ENCODE peak calls at places on chromosomes 1 and 21, in four cellular contexts. O, W, M and Q are unnamed samples.
A peak's percentile ranks its signal among the peaks of the same experiment; 100 is the strongest.

GRCh38 chr1:239386453-239387303 is at the start of gene CHRM3:
- DNase-seq in M (no peak), O (no peak), W (no peak), Q (peak; percentile 64)

GRCh38 chr1:228005511-228006033 is 1.2 kb upstream of the WNT3A start:
- DNase-seq in M (no peak), O (no peak), W (no peak), Q (no peak)

GRCh38 chr1:218674280-218674773 is 329.2 kb downstream of the TGFB2 start:
- DNase-seq in W (no peak), O (peak; percentile 87), M (no peak), Q (peak; percentile 96)

GRCh38 chr21:44723177-44724131 is 12.1 kb upstream of the TSPEAR start:
- DNase-seq in W (no peak), M (no peak), O (no peak), Q (no peak)

GRCh38 chr1:22075718-22076117 is 23.2 kb downstream of the CDC42 start:
- DNase-seq in M (no peak), O (no peak), W (peak; percentile 19), Q (no peak)

GRCh38 chr1:238252033-238252802 is 361.5 kb upstream of the ZP4 start:
- DNase-seq in W (no peak), O (peak; percentile 34), M (no peak), Q (peak; percentile 43)

GRCh38 chr1:109617291-109617801 is 2.1 kb downstream of the GNAT2 start:
- DNase-seq in O (peak; percentile 93), W (no peak), M (no peak), Q (peak; percentile 97)

GRCh38 chr1:147073062-147073432 is 99.2 kb downstream of the PRKAB2 start:
- DNase-seq in O (no peak), W (no peak), M (no peak), Q (no peak)

GRCh38 chr1:192702212-192702993 is 66.5 kb downstream of the RGS13 start:
- DNase-seq in W (no peak), O (peak; percentile 90), M (no peak), Q (peak; percentile 88)

GRCh38 chr21:42460391-42461184 is 35.4 kb downstream of the RSPH1 start:
- DNase-seq in O (no peak), W (peak; percentile 80), M (no peak), Q (no peak)

GRCh38 chr1:9413877-9414213 is 121.2 kb downstream of the SPSB1 start:
- DNase-seq in W (no peak), O (peak; percentile 96), M (no peak), Q (peak; percentile 88)

GRCh38 chr21:32587651-32588050 is 2.3 kb upstream of the TCP10L start:
- DNase-seq in M (no peak), W (no peak), O (no peak), Q (no peak)

GRCh38 chr1:117656202-117656641 is 50.4 kb downstream of the TENT5C start:
- DNase-seq in M (peak; percentile 64), O (no peak), W (peak; percentile 36), Q (no peak)

GRCh38 chr1:97630968-97631367 is 289.9 kb downstream of the DPYD start:
- DNase-seq in O (no peak), M (no peak), W (no peak), Q (peak; percentile 33)

GRCh38 chr1:31725777-31726535 is 22.1 kb upstream of the COL16A1 start:
- DNase-seq in M (no peak), W (no peak), O (no peak), Q (no peak)